ENCODE peak calls at places on chromosomes 3 and 15, in ten cellular contexts. One of them, this sample, is unnamed. For H3K4me1, the result is how much of the 10 kb centered on the place peaks cover.

GRCh38 chr3:25690768-25691548 is 26.3 kb upstream of the TOP2B start:
- DNase-seq in thyroid gland: no peak
- DNase-seq in uterus: no peak
- DNase-seq in K562: no peak
- DNase-seq in adrenal gland: no peak
- DNase-seq in tibial nerve: no peak
- DNase-seq in endothelial cell of umbilical vein: no peak
- DNase-seq in stomach: no peak
- DNase-seq in IMR-90: no peak
- DNase-seq in HepG2: no peak
- DNase-seq in this sample: no peak

GRCh38 chr3:136473716-136474326 is 223.7 kb downstream of the PCCB start:
- DNase-seq in thyroid gland: no peak
- DNase-seq in uterus: no peak
- DNase-seq in K562: no peak
- DNase-seq in adrenal gland: no peak
- DNase-seq in tibial nerve: no peak
- DNase-seq in endothelial cell of umbilical vein: no peak
- DNase-seq in stomach: no peak
- DNase-seq in IMR-90: peak
- DNase-seq in HepG2: no peak
- DNase-seq in this sample: no peak

GRCh38 chr3:12822725-12823373 is 18.5 kb downstream of the RPL32 start:
- DNase-seq in thyroid gland: no peak
- DNase-seq in uterus: no peak
- DNase-seq in K562: peak
- DNase-seq in adrenal gland: no peak
- DNase-seq in tibial nerve: no peak
- DNase-seq in endothelial cell of umbilical vein: no peak
- DNase-seq in stomach: no peak
- DNase-seq in IMR-90: peak
- DNase-seq in HepG2: peak
- DNase-seq in this sample: no peak

GRCh38 chr15:81293728-81294500 is 30.0 kb downstream of the STARD5 start:
- DNase-seq in thyroid gland: no peak
- DNase-seq in uterus: no peak
- DNase-seq in K562: no peak
- DNase-seq in adrenal gland: no peak
- DNase-seq in tibial nerve: no peak
- DNase-seq in endothelial cell of umbilical vein: no peak
- DNase-seq in stomach: peak
- DNase-seq in IMR-90: no peak
- DNase-seq in HepG2: no peak
- DNase-seq in this sample: peak

GRCh38 chr3:20742903-20743302 is 556.9 kb upstream of the SGO1 start:
- DNase-seq in thyroid gland: no peak
- DNase-seq in uterus: no peak
- DNase-seq in K562: no peak
- DNase-seq in adrenal gland: no peak
- DNase-seq in tibial nerve: no peak
- DNase-seq in endothelial cell of umbilical vein: no peak
- DNase-seq in stomach: no peak
- DNase-seq in IMR-90: no peak
- DNase-seq in HepG2: no peak
- DNase-seq in this sample: no peak

GRCh38 chr15:80679167-80679804 is 15.8 kb upstream of the ABHD17C start:
- DNase-seq in thyroid gland: no peak
- DNase-seq in uterus: no peak
- DNase-seq in K562: no peak
- DNase-seq in adrenal gland: no peak
- DNase-seq in tibial nerve: no peak
- DNase-seq in endothelial cell of umbilical vein: no peak
- DNase-seq in stomach: no peak
- DNase-seq in IMR-90: no peak
- DNase-seq in HepG2: no peak
- DNase-seq in this sample: no peak

GRCh38 chr3:13143381-13144004 is 70.3 kb upstream of the IQSEC1 start:
- DNase-seq in thyroid gland: no peak
- DNase-seq in uterus: no peak
- DNase-seq in K562: peak
- DNase-seq in adrenal gland: no peak
- DNase-seq in tibial nerve: no peak
- DNase-seq in endothelial cell of umbilical vein: no peak
- DNase-seq in stomach: no peak
- DNase-seq in IMR-90: no peak
- DNase-seq in HepG2: no peak
- DNase-seq in this sample: no peak

GRCh38 chr3:81829946-81830345 is 68.5 kb upstream of the GBE1 start:
- DNase-seq in thyroid gland: no peak
- DNase-seq in uterus: no peak
- DNase-seq in K562: no peak
- DNase-seq in adrenal gland: no peak
- DNase-seq in tibial nerve: no peak
- DNase-seq in endothelial cell of umbilical vein: no peak
- DNase-seq in stomach: no peak
- DNase-seq in IMR-90: no peak
- DNase-seq in HepG2: no peak
- DNase-seq in this sample: no peak

DNA sequence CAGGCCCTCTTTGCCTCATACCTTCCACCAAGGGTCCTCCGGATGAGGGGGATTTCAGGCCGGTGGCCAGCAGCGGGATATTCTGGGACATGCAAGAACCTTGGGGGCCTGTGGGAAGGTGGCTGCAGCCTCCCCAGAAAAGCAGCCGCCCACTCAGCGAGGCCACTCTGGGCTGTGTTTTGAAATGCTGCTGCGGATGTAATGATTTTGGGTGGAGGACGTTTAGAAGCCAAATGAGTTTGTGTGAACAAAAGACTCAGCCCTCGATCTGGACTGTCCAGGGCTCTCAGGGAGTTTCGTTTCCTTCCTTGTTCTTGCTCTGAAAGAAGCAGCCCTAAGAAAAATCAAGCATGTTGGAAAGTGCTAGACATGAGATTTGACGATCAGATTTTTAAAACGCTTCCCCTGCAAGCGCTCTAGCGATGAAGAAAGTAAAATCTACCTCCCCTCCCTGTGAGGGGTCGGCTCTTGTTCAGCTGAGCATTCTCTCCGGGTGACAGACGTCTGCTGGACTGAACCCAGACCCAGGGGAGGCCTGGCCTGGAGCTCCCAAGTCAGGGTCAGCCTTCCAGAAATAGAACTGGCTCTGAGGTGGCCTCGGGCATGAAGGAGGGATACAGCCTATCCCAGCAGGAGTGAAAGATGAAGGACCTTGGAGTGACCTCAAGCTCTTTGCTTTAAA is 12.9 kb downstream of the HEG1 start:
- DNase-seq in thyroid gland: peak
- DNase-seq in uterus: peak
- DNase-seq in K562: no peak
- DNase-seq in adrenal gland: no peak
- DNase-seq in tibial nerve: peak
- DNase-seq in endothelial cell of umbilical vein: peak
- DNase-seq in stomach: no peak
- DNase-seq in IMR-90: peak
- DNase-seq in HepG2: no peak
- DNase-seq in this sample: no peak
- H3K4me1 ChIP-seq in thyroid gland: half or more
- H3K4me1 ChIP-seq in uterus: under half
- H3K4me1 ChIP-seq in K562: under half
- H3K4me1 ChIP-seq in adrenal gland: under half
- H3K4me1 ChIP-seq in tibial nerve: half or more
- H3K4me1 ChIP-seq in endothelial cell of umbilical vein: half or more
- H3K4me1 ChIP-seq in stomach: under half
- H3K4me1 ChIP-seq in IMR-90: under half
- H3K4me1 ChIP-seq in HepG2: under half
- H3K4me1 ChIP-seq in this sample: half or more

GRCh38 chr15:67025719-67026118 is 39.7 kb upstream of the SMAD3 start:
- DNase-seq in thyroid gland: peak
- DNase-seq in uterus: peak
- DNase-seq in K562: no peak
- DNase-seq in adrenal gland: peak
- DNase-seq in tibial nerve: peak
- DNase-seq in endothelial cell of umbilical vein: peak
- DNase-seq in stomach: no peak
- DNase-seq in IMR-90: peak
- DNase-seq in HepG2: no peak
- DNase-seq in this sample: peak
- H3K27ac ChIP-seq in thyroid gland: peak
- H3K27ac ChIP-seq in uterus: peak
- H3K27ac ChIP-seq in K562: peak
- H3K27ac ChIP-seq in adrenal gland: no peak
- H3K27ac ChIP-seq in tibial nerve: peak
- H3K27ac ChIP-seq in endothelial cell of umbilical vein: peak
- H3K27ac ChIP-seq in stomach: peak
- H3K27ac ChIP-seq in IMR-90: peak
- H3K27ac ChIP-seq in HepG2: no peak
- H3K27ac ChIP-seq in this sample: peak

GRCh38 chr3:127762787-127763105 is 59.6 kb downstream of the MGLL start:
- DNase-seq in thyroid gland: no peak
- DNase-seq in uterus: no peak
- DNase-seq in K562: no peak
- DNase-seq in adrenal gland: no peak
- DNase-seq in tibial nerve: no peak
- DNase-seq in endothelial cell of umbilical vein: no peak
- DNase-seq in stomach: no peak
- DNase-seq in IMR-90: no peak
- DNase-seq in HepG2: no peak
- DNase-seq in this sample: no peak
- TF ChIP-seq POLR2A in thyroid gland: no peak
- TF ChIP-seq POLR2A in uterus: no peak
- TF ChIP-seq POLR2A in K562: no peak
- TF ChIP-seq POLR2A in adrenal gland: no peak
- TF ChIP-seq POLR2A in tibial nerve: no peak
- TF ChIP-seq POLR2A in endothelial cell of umbilical vein: no peak
- TF ChIP-seq POLR2A in stomach: no peak
- TF ChIP-seq POLR2A in IMR-90: no peak
- TF ChIP-seq POLR2A in HepG2: no peak
- TF ChIP-seq POLR2A in this sample: no peak

DNA sequence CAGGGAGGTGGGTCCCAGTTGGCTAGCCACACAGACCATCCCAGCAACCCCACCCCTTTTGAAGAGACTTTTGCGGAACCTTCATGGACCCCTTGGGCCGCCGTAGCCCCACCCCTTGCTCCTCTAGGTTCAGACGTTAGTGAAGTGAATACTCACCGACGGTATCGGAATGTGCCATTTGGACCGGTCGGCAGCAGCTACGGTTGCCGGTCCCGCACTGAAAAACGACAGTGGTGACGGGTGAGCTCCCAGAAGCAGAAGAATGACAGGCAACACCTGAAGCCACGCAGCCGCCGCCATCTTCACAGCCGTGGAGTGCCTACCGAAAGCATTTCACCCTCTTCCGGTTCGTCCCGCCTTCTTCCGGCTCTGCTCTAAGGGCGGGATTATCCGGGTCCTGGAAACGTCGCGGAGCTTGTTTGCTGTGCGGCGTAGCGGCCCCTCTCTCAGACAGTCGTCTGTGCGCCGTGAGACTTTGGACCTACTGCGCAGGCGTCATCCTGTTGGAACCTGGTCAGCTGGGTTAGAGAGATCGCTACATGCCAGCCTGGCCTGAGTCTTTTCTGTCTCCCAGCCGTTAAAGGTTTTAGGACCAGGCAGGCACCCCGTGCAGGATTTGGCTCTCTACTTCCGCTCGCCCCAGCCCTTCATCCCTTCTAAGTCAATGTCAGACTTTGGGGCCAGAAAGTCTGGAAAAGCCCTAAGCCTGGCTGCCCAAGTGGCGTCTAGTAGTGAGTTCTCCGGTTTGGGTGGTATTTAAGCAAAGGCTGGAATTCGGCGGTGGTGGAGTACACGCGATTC is at the start of the genes GANC and TMEM87A:
- DNase-seq in thyroid gland: peak
- DNase-seq in uterus: peak
- DNase-seq in K562: peak
- DNase-seq in adrenal gland: peak
- DNase-seq in tibial nerve: peak
- DNase-seq in endothelial cell of umbilical vein: peak
- DNase-seq in stomach: peak
- DNase-seq in IMR-90: peak
- DNase-seq in HepG2: peak
- DNase-seq in this sample: peak
- H3K4me1 ChIP-seq in thyroid gland: under half
- H3K4me1 ChIP-seq in uterus: under half
- H3K4me1 ChIP-seq in K562: under half
- H3K4me1 ChIP-seq in adrenal gland: under half
- H3K4me1 ChIP-seq in tibial nerve: half or more
- H3K4me1 ChIP-seq in endothelial cell of umbilical vein: under half
- H3K4me1 ChIP-seq in stomach: under half
- H3K4me1 ChIP-seq in IMR-90: under half
- H3K4me1 ChIP-seq in HepG2: under half
- H3K4me1 ChIP-seq in this sample: under half

DNA sequence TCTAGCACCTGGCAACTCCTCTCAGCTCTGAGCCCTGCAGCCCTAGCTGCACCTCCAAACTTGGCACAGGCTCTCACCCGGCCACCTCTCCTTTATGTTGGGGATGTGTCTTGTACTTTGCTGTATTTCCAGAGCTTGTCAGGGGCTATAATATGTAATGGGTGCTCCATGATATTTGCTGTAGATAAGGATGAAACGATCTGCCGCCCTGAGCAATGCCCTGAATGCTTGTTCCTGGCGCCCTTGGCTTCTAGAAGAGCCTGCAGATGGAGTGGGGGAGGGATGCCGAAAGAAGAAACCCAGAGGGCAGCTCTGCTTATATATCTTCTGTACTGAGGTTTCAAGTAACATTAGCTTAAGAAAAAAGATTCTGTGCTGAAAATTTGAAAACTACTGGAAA is 35.9 kb upstream of the ZBTB38 start:
- DNase-seq in thyroid gland: no peak
- DNase-seq in uterus: no peak
- DNase-seq in K562: no peak
- DNase-seq in adrenal gland: no peak
- DNase-seq in tibial nerve: no peak
- DNase-seq in endothelial cell of umbilical vein: no peak
- DNase-seq in stomach: no peak
- DNase-seq in IMR-90: peak
- DNase-seq in HepG2: peak
- DNase-seq in this sample: no peak
- H3K27ac ChIP-seq in thyroid gland: peak
- H3K27ac ChIP-seq in uterus: no peak
- H3K27ac ChIP-seq in K562: peak
- H3K27ac ChIP-seq in adrenal gland: peak
- H3K27ac ChIP-seq in tibial nerve: no peak
- H3K27ac ChIP-seq in endothelial cell of umbilical vein: peak
- H3K27ac ChIP-seq in stomach: no peak
- H3K27ac ChIP-seq in IMR-90: peak
- H3K27ac ChIP-seq in HepG2: no peak
- H3K27ac ChIP-seq in this sample: peak

DNA sequence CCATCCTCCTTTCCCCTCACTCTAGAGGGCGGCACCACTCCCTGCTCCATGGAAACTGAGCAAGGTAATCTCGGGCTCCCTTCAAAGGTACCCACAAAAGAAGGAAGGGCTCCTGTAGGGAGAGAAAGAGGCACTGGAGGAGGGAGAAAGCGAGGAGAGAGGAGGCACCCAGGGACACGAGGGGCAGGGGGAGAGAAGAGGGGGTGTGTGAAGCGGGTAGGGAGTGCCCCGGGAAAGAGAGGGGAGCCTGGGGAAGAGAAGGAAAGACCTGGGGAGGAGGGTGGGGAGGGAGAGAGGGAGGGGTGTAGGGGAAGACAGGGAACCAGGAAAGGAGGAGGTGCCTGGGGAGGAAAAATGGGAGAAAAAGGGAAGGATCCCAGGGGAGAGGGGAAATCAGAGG is 523 bp downstream of the VILL start:
- DNase-seq in thyroid gland: no peak
- DNase-seq in uterus: no peak
- DNase-seq in K562: no peak
- DNase-seq in adrenal gland: no peak
- DNase-seq in tibial nerve: no peak
- DNase-seq in endothelial cell of umbilical vein: no peak
- DNase-seq in stomach: peak
- DNase-seq in IMR-90: no peak
- DNase-seq in HepG2: no peak
- DNase-seq in this sample: no peak
- TF ChIP-seq POLR2A in thyroid gland: no peak
- TF ChIP-seq POLR2A in uterus: no peak
- TF ChIP-seq POLR2A in K562: no peak
- TF ChIP-seq POLR2A in adrenal gland: no peak
- TF ChIP-seq POLR2A in tibial nerve: no peak
- TF ChIP-seq POLR2A in endothelial cell of umbilical vein: no peak
- TF ChIP-seq POLR2A in stomach: no peak
- TF ChIP-seq POLR2A in IMR-90: no peak
- TF ChIP-seq POLR2A in HepG2: no peak
- TF ChIP-seq POLR2A in this sample: no peak